ENCODE peak calls at places on chromosomes 16 and 17, in five cellular contexts. One of them, this sample, is unnamed.
A peak's percentile ranks its signal among the peaks of the same experiment; 100 is the strongest.

GRCh38 chr17:27385626-27386025 is 70.6 kb upstream of the KSR1 start:
- DNase-seq in HepG2: no peak
- DNase-seq in MM.1S: no peak
- DNase-seq in HCT116: no peak
- DNase-seq in neural progenitor cell: no peak
- DNase-seq in this sample: no peak

GRCh38 chr16:67235816-67236547 is 9.1 kb downstream of the TMEM208 start:
- DNase-seq in HepG2: no peak
- DNase-seq in MM.1S: no peak
- DNase-seq in HCT116: no peak
- DNase-seq in neural progenitor cell: no peak
- DNase-seq in this sample: no peak

GRCh38 chr16:47460301-47460754 is 535 bp downstream of the ITFG1 start:
- DNase-seq in HepG2: no peak
- DNase-seq in MM.1S: no peak
- DNase-seq in HCT116: no peak
- DNase-seq in neural progenitor cell: no peak
- DNase-seq in this sample: no peak

GRCh38 chr16:1181715-1182671 is 29.1 kb downstream of the CACNA1H start:
- DNase-seq in HepG2: peak; percentile 62
- DNase-seq in MM.1S: no peak
- DNase-seq in HCT116: no peak
- DNase-seq in neural progenitor cell: peak; percentile 53
- DNase-seq in this sample: peak; percentile 92

GRCh38 chr16:67150058-67150832 is 553 bp downstream of the B3GNT9 start:
- DNase-seq in HepG2: no peak
- DNase-seq in MM.1S: peak; percentile 31
- DNase-seq in HCT116: no peak
- DNase-seq in neural progenitor cell: peak; percentile 86
- DNase-seq in this sample: peak; percentile 84

GRCh38 chr17:75526555-75527270 is 1.2 kb downstream of the LLGL2 start:
- DNase-seq in HepG2: no peak
- DNase-seq in MM.1S: no peak
- DNase-seq in HCT116: no peak
- DNase-seq in neural progenitor cell: peak; percentile 42
- DNase-seq in this sample: no peak

GRCh38 chr17:74163271-74163821 is 40.1 kb upstream of the RPL38 start:
- DNase-seq in HepG2: no peak
- DNase-seq in MM.1S: no peak
- DNase-seq in HCT116: no peak
- DNase-seq in neural progenitor cell: peak; percentile 54
- DNase-seq in this sample: no peak

GRCh38 chr16:87286839-87287626 is 30.2 kb downstream of the C16orf95 start:
- DNase-seq in HepG2: no peak
- DNase-seq in MM.1S: no peak
- DNase-seq in HCT116: no peak
- DNase-seq in neural progenitor cell: no peak
- DNase-seq in this sample: no peak

GRCh38 chr16:82694239-82694874 is 67.6 kb downstream of the CDH13 start:
- DNase-seq in HepG2: no peak
- DNase-seq in MM.1S: no peak
- DNase-seq in HCT116: no peak
- DNase-seq in neural progenitor cell: no peak
- DNase-seq in this sample: peak; percentile 31

GRCh38 chr16:58733248-58733670 is 857 bp downstream of the GOT2 start:
- DNase-seq in HepG2: peak; percentile 26
- DNase-seq in MM.1S: no peak
- DNase-seq in HCT116: no peak
- DNase-seq in neural progenitor cell: no peak
- DNase-seq in this sample: peak; percentile 17

GRCh38 chr16:55154956-55155355 is 169.0 kb upstream of the IRX6 start:
- DNase-seq in HepG2: no peak
- DNase-seq in MM.1S: no peak
- DNase-seq in HCT116: no peak
- DNase-seq in neural progenitor cell: no peak
- DNase-seq in this sample: no peak

GRCh38 chr16:2924901-2925820 is 13.4 kb downstream of the FLYWCH1 start:
- DNase-seq in HepG2: no peak
- DNase-seq in MM.1S: no peak
- DNase-seq in HCT116: no peak
- DNase-seq in neural progenitor cell: peak; percentile 85
- DNase-seq in this sample: no peak

GRCh38 chr17:77320046-77320445 is 179.3 kb downstream of the SEC14L1 start:
- DNase-seq in HepG2: no peak
- DNase-seq in MM.1S: peak; percentile 19
- DNase-seq in HCT116: no peak
- DNase-seq in neural progenitor cell: no peak
- DNase-seq in this sample: peak; percentile 42

GRCh38 chr17:1515640-1516402 is 591 bp downstream of the INPP5K start:
- DNase-seq in HepG2: peak; percentile 71
- DNase-seq in MM.1S: peak; percentile 86
- DNase-seq in HCT116: peak; percentile 51
- DNase-seq in neural progenitor cell: peak; percentile 89
- DNase-seq in this sample: peak; percentile 79

GRCh38 chr17:82949361-82949760 is 109.5 kb upstream of the ZNF750 start:
- DNase-seq in HepG2: no peak
- DNase-seq in MM.1S: no peak
- DNase-seq in HCT116: no peak
- DNase-seq in neural progenitor cell: no peak
- DNase-seq in this sample: no peak

GRCh38 chr16:84330685-84331050 is 36.0 kb downstream of the WFDC1 start:
- DNase-seq in HepG2: no peak
- DNase-seq in MM.1S: no peak
- DNase-seq in HCT116: no peak
- DNase-seq in neural progenitor cell: no peak
- DNase-seq in this sample: no peak

GRCh38 chr17:30790279-30790678 is 34.2 kb downstream of the CRLF3 start:
- DNase-seq in HepG2: no peak
- DNase-seq in MM.1S: peak; percentile 21
- DNase-seq in HCT116: no peak
- DNase-seq in neural progenitor cell: no peak
- DNase-seq in this sample: no peak

GRCh38 chr16:58121132-58121531 is 8.0 kb downstream of the CFAP20 start:
- DNase-seq in HepG2: no peak
- DNase-seq in MM.1S: no peak
- DNase-seq in HCT116: no peak
- DNase-seq in neural progenitor cell: no peak
- DNase-seq in this sample: no peak

GRCh38 chr16:4327782-4328579 is 12.1 kb downstream of the GLIS2 start:
- DNase-seq in HepG2: peak; percentile 86
- DNase-seq in MM.1S: peak; percentile 55
- DNase-seq in HCT116: no peak
- DNase-seq in neural progenitor cell: peak; percentile 94
- DNase-seq in this sample: peak; percentile 63

GRCh38 chr16:10594312-10594950 is 14.0 kb upstream of the EMP2 start:
- DNase-seq in HepG2: no peak
- DNase-seq in MM.1S: no peak
- DNase-seq in HCT116: no peak
- DNase-seq in neural progenitor cell: no peak
- DNase-seq in this sample: no peak

GRCh38 chr16:31347445-31347844 is 7.5 kb upstream of the ITGAX start:
- DNase-seq in HepG2: no peak
- DNase-seq in MM.1S: no peak
- DNase-seq in HCT116: no peak
- DNase-seq in neural progenitor cell: no peak
- DNase-seq in this sample: no peak

GRCh38 chr16:27221576-27222498 is 18.5 kb downstream of the KDM8 start:
- DNase-seq in HepG2: no peak
- DNase-seq in MM.1S: no peak
- DNase-seq in HCT116: no peak
- DNase-seq in neural progenitor cell: no peak
- DNase-seq in this sample: peak; percentile 75

GRCh38 chr17:8674344-8675305 is 44.1 kb upstream of the MYH10 start:
- DNase-seq in HepG2: no peak
- DNase-seq in MM.1S: no peak
- DNase-seq in HCT116: no peak
- DNase-seq in neural progenitor cell: no peak
- DNase-seq in this sample: peak; percentile 48

GRCh38 chr16:49158029-49158642 is 123.5 kb downstream of the CBLN1 start:
- DNase-seq in HepG2: peak; percentile 32
- DNase-seq in MM.1S: peak; percentile 65
- DNase-seq in HCT116: peak; percentile 7
- DNase-seq in neural progenitor cell: peak; percentile 91
- DNase-seq in this sample: peak; percentile 5

GRCh38 chr17:56653877-56654276 is 60.4 kb downstream of the NOG start:
- DNase-seq in HepG2: peak; percentile 38
- DNase-seq in MM.1S: peak; percentile 85
- DNase-seq in HCT116: peak; percentile 63
- DNase-seq in neural progenitor cell: peak; percentile 82
- DNase-seq in this sample: peak; percentile 52

GRCh38 chr17:56652608-56653007 is 59.1 kb downstream of the NOG start:
- DNase-seq in HepG2: no peak
- DNase-seq in MM.1S: no peak
- DNase-seq in HCT116: no peak
- DNase-seq in neural progenitor cell: no peak
- DNase-seq in this sample: no peak

GRCh38 chr17:56659622-56660021 is 66.1 kb downstream of the NOG start:
- DNase-seq in HepG2: no peak
- DNase-seq in MM.1S: no peak
- DNase-seq in HCT116: no peak
- DNase-seq in neural progenitor cell: no peak
- DNase-seq in this sample: no peak

GRCh38 chr17:56658648-56659047 is 65.1 kb downstream of the NOG start:
- DNase-seq in HepG2: no peak
- DNase-seq in MM.1S: no peak
- DNase-seq in HCT116: no peak
- DNase-seq in neural progenitor cell: no peak
- DNase-seq in this sample: no peak

GRCh38 chr17:56656961-56657360 is 63.5 kb downstream of the NOG start:
- DNase-seq in HepG2: no peak
- DNase-seq in MM.1S: no peak
- DNase-seq in HCT116: no peak
- DNase-seq in neural progenitor cell: no peak
- DNase-seq in this sample: no peak
- H4K20me1 ChIP-seq in HepG2: no peaks in the 10 kb centered on the region
- H4K20me1 ChIP-seq in MM.1S: no peaks in the 10 kb centered on the region
- H4K20me1 ChIP-seq in HCT116: no peaks in the 10 kb centered on the region
- H4K20me1 ChIP-seq in neural progenitor cell: no peaks in the 10 kb centered on the region
- H4K20me1 ChIP-seq in this sample: no peaks in the 10 kb centered on the region

GRCh38 chr16:85345129-85345639 is 232.9 kb upstream of the CIBAR2 start:
- DNase-seq in HepG2: no peak
- DNase-seq in MM.1S: no peak
- DNase-seq in HCT116: no peak
- DNase-seq in neural progenitor cell: no peak
- DNase-seq in this sample: no peak
- H4K20me1 ChIP-seq in HepG2: peaks cover 5% of the 10 kb centered on the region
- H4K20me1 ChIP-seq in MM.1S: no peaks in the 10 kb centered on the region
- H4K20me1 ChIP-seq in HCT116: no peaks in the 10 kb centered on the region
- H4K20me1 ChIP-seq in neural progenitor cell: no peaks in the 10 kb centered on the region
- H4K20me1 ChIP-seq in this sample: no peaks in the 10 kb centered on the region

GRCh38 chr16:88911946-88912310 is 45.5 kb upstream of the PABPN1L start:
- DNase-seq in HepG2: no peak
- DNase-seq in MM.1S: no peak
- DNase-seq in HCT116: no peak
- DNase-seq in neural progenitor cell: no peak
- DNase-seq in this sample: no peak
- H4K20me1 ChIP-seq in HepG2: no peaks in the 10 kb centered on the region
- H4K20me1 ChIP-seq in MM.1S: no peaks in the 10 kb centered on the region
- H4K20me1 ChIP-seq in HCT116: no peaks in the 10 kb centered on the region
- H4K20me1 ChIP-seq in neural progenitor cell: no peaks in the 10 kb centered on the region
- H4K20me1 ChIP-seq in this sample: no peaks in the 10 kb centered on the region

DNA sequence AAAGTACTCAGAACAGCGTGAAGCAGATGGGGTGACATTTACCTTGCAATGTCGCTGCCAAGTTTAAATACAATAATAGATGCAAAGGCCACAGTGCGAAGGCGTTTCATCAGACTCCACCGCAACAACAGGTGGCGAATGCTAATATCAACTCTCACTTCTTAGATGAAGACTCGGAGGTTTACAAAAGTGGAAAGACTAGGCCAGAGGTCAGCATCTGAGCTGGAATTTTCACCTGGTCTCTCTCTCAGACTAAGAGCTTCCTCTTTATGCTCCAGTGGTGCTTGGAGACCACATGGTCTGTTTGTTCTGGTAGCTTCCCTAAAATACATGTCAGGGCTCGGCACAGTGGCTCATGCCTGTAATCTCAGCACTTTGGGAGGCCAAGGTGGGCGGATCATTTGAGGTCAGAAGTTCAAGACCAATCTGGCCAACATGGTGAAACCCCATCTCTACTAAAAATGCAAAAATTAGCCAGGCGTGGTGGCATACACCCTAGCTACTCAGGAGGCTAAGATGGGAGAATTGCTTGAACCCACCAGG is 169.1 kb downstream of the XYLT1 start:
- DNase-seq in HepG2: no peak
- DNase-seq in MM.1S: peak; percentile 38
- DNase-seq in HCT116: no peak
- DNase-seq in neural progenitor cell: no peak
- DNase-seq in this sample: no peak
- H4K20me1 ChIP-seq in HepG2: no peaks in the 10 kb centered on the region
- H4K20me1 ChIP-seq in MM.1S: no peaks in the 10 kb centered on the region
- H4K20me1 ChIP-seq in HCT116: no peaks in the 10 kb centered on the region
- H4K20me1 ChIP-seq in neural progenitor cell: peaks cover 12% of the 10 kb centered on the region
- H4K20me1 ChIP-seq in this sample: no peaks in the 10 kb centered on the region

GRCh38 chr17:81438688-81439087 is 43.4 kb downstream of the BAHCC1 start:
- DNase-seq in HepG2: no peak
- DNase-seq in MM.1S: no peak
- DNase-seq in HCT116: no peak
- DNase-seq in neural progenitor cell: no peak
- DNase-seq in this sample: no peak
- H4K20me1 ChIP-seq in HepG2: no peaks in the 10 kb centered on the region
- H4K20me1 ChIP-seq in MM.1S: no peaks in the 10 kb centered on the region
- H4K20me1 ChIP-seq in HCT116: no peaks in the 10 kb centered on the region
- H4K20me1 ChIP-seq in neural progenitor cell: peaks cover 53% of the 10 kb centered on the region
- H4K20me1 ChIP-seq in this sample: no peaks in the 10 kb centered on the region

GRCh38 chr17:29394761-29395160 is 4.6 kb downstream of the TAOK1 start:
- DNase-seq in HepG2: no peak
- DNase-seq in MM.1S: no peak
- DNase-seq in HCT116: no peak
- DNase-seq in neural progenitor cell: no peak
- DNase-seq in this sample: no peak
- H4K20me1 ChIP-seq in HepG2: peaks cover 39% of the 10 kb centered on the region
- H4K20me1 ChIP-seq in MM.1S: no peaks in the 10 kb centered on the region
- H4K20me1 ChIP-seq in HCT116: peaks cover 3% of the 10 kb centered on the region
- H4K20me1 ChIP-seq in neural progenitor cell: peaks cover 83% of the 10 kb centered on the region
- H4K20me1 ChIP-seq in this sample: no peaks in the 10 kb centered on the region

DNA sequence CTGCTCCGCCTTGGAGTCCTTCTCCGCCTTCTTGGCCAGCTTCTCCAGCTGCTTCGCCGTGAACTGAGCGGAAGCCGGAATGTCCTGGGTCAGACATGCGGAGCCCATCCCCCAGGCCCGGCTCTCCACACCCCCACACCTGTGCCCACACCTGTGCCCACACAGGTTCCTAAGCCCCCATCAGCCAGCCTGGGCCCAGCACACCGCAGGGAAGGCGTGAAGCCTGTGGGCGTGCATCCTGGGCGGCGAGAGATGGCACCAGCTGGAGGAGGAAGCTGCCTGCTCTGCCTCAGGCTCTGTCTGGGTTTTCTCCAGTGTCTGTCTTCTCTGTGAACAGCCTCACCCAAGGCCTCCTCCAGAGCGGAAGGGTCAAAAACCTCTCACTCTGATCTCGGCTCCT is 5.9 kb downstream of the CHMP1A start:
- DNase-seq in HepG2: no peak
- DNase-seq in MM.1S: no peak
- DNase-seq in HCT116: no peak
- DNase-seq in neural progenitor cell: no peak
- DNase-seq in this sample: no peak
- H4K20me1 ChIP-seq in HepG2: no peaks in the 10 kb centered on the region
- H4K20me1 ChIP-seq in MM.1S: no peaks in the 10 kb centered on the region
- H4K20me1 ChIP-seq in HCT116: no peaks in the 10 kb centered on the region
- H4K20me1 ChIP-seq in neural progenitor cell: peaks cover 28% of the 10 kb centered on the region
- H4K20me1 ChIP-seq in this sample: no peaks in the 10 kb centered on the region

This sample was measured in fibroblast of lung.